ENCODE peak calls at places on chromosomes 13 and 19, in ten cellular contexts. G is left colon; O is H54; Q is ovary; E is Calu3; K is activated T-helper 1 cell treated with anti-CD3 and anti-CD28 coated beads, Interleukin-12 subunit alpha, Interleukin-12 subunit beta, Interleukin-2, Interleukin-4 antibody, amounts not matched to agents 30 ng/mL and 10 ng/mL and 1 ng/mL, durations not matched to agents 14 hours and 24 hours and 36 hours; Z is nephron progenitor cell; U is mammary epithelial cell; J is thoracic aorta; V is tibial nerve. D is an unnamed sample.

GRCh38 chr19:51188227-51188559 is 36.7 kb upstream of the CD33 start:
- DNase-seq in G (no peak), O (no peak), Q (no peak), E (no peak), K (no peak), Z (no peak), U (no peak), J (no peak), V (no peak), D (no peak)

GRCh38 chr19:1265611-1266115 is 3.5 kb upstream of the CIRBP start:
- DNase-seq in G (peak; percentile 79), O (no peak), Q (peak; percentile 72), E (no peak), K (no peak), Z (no peak), U (peak; percentile 67), J (peak; percentile 87), V (no peak), D (no peak)

GRCh38 chr13:98937911-98938381 is 39.9 kb downstream of the DOCK9 start:
- DNase-seq in G (no peak), O (no peak), Q (no peak), E (no peak), K (no peak), Z (peak; percentile 23), U (no peak), J (no peak), V (no peak), D (no peak)

GRCh38 chr13:112567161-112567862 is 20.6 kb downstream of the TUBGCP3 start:
- DNase-seq in G (no peak), O (no peak), Q (no peak), E (no peak), K (no peak), Z (no peak), U (no peak), J (no peak), V (no peak), D (no peak)

GRCh38 chr13:73307481-73307880 is 248.7 kb downstream of the KLF5 start:
- DNase-seq in G (peak; percentile 54), O (no peak), Q (no peak), E (no peak), K (no peak), Z (no peak), U (no peak), J (no peak), V (no peak), D (no peak)

GRCh38 chr19:55655648-55656040 is 809 bp downstream of the U2AF2 start:
- DNase-seq in G (no peak), O (no peak), Q (no peak), E (no peak), K (no peak), Z (no peak), U (no peak), J (no peak), V (no peak), D (no peak)

GRCh38 chr19:51203941-51204720 is 20.7 kb upstream of the CD33 start:
- DNase-seq in G (no peak), O (no peak), Q (no peak), E (no peak), K (no peak), Z (no peak), U (no peak), J (no peak), V (no peak), D (no peak)

GRCh38 chr13:64675256-64675892 is 2554.8 kb downstream of the PCDH9 start:
- DNase-seq in G (no peak), O (peak; percentile 10), Q (no peak), E (no peak), K (no peak), Z (no peak), U (peak; percentile 76), J (no peak), V (no peak), D (no peak)